ENCODE peak calls at places on chromosomes 6 and 20, in five cellular contexts. R is heart right ventricle, X is AG09319, F is H9, V is astrocyte of the spinal cord. I is an unnamed sample.

GRCh38 chr6:170451762-170452651 is 101.1 kb downstream of the PSMB1 start:
- DNase-seq in R (no peak), X (no peak), F (no peak), V (no peak), I (peak; percentile 4)

GRCh38 chr6:63819831-63820230 is 184.2 kb downstream of the PHF3 start:
- DNase-seq in R (no peak), X (no peak), F (no peak), V (no peak), I (no peak)

GRCh38 chr20:4962257-4962855 is 39.0 kb downstream of the SLC23A2 start:
- DNase-seq in R (no peak), X (no peak), F (no peak), V (no peak), I (no peak)

GRCh38 chr6:127811939-127812338 is 88.9 kb downstream of the THEMIS start:
- DNase-seq in R (no peak), X (no peak), F (no peak), V (no peak), I (no peak)

GRCh38 chr20:43939762-43940121 is 25.1 kb downstream of the TOX2 start:
- DNase-seq in R (no peak), X (no peak), F (no peak), V (no peak), I (no peak)

GRCh38 chr20:36645998-36646397 is at the start of gene SLA2:
- DNase-seq in R (no peak), X (no peak), F (no peak), V (no peak), I (no peak)

GRCh38 chr20:53243152-53243551 is 271.0 kb downstream of the TSHZ2 start:
- DNase-seq in R (no peak), X (no peak), F (no peak), V (no peak), I (no peak)

GRCh38 chr6:166423051-166423745 is 40.5 kb upstream of the MPC1 start:
- DNase-seq in R (no peak), X (no peak), F (no peak), V (no peak), I (no peak)

GRCh38 chr20:59765599-59766177 is 161.3 kb downstream of the PHACTR3 start:
- DNase-seq in R (no peak), X (no peak), F (peak; percentile 58), V (no peak), I (no peak)

GRCh38 chr6:50958148-50958547 is 139.5 kb downstream of the TFAP2B start:
- DNase-seq in R (no peak), X (no peak), F (no peak), V (no peak), I (no peak)

GRCh38 chr20:31667315-31668285 is 29.9 kb downstream of the COX4I2 start:
- DNase-seq in R (no peak), X (no peak), F (no peak), V (no peak), I (no peak)

GRCh38 chr6:25351485-25351884 is 72.3 kb downstream of the CARMIL1 start:
- DNase-seq in R (no peak), X (no peak), F (no peak), V (no peak), I (no peak)

GRCh38 chr6:46453221-46453620 is 38.0 kb downstream of the RCAN2 start:
- DNase-seq in R (no peak), X (peak; percentile 83), F (no peak), V (peak; percentile 66), I (no peak)

GRCh38 chr6:170383466-170384075 is 77.0 kb downstream of the FAM120B start:
- DNase-seq in R (no peak), X (no peak), F (no peak), V (no peak), I (no peak)

GRCh38 chr6:126202689-126203088 is 137.2 kb upstream of the CENPW start:
- DNase-seq in R (no peak), X (no peak), F (no peak), V (no peak), I (no peak)

GRCh38 chr6:3876866-3877265 is 27.7 kb downstream of the FAM50B start:
- DNase-seq in R (no peak), X (no peak), F (no peak), V (no peak), I (no peak)

GRCh38 chr6:152301806-152302568 is 335.2 kb downstream of the SYNE1 start:
- DNase-seq in R (peak; percentile 88), X (peak; percentile 57), F (peak; percentile 92), V (peak; percentile 93), I (peak; percentile 89)

GRCh38 chr6:28488916-28489365 is 26.7 kb downstream of the GPX6 start:
- DNase-seq in R (no peak), X (peak; percentile 44), F (no peak), V (peak; percentile 75), I (no peak)

GRCh38 chr20:57714409-57715267 is 4.8 kb upstream of the PMEPA1 start:
- DNase-seq in R (no peak), X (peak; percentile 18), F (no peak), V (peak; percentile 72), I (no peak)

GRCh38 chr20:18705490-18705889 is 108.1 kb upstream of the SCP2D1 start:
- DNase-seq in R (no peak), X (no peak), F (no peak), V (peak; percentile 85), I (no peak)

GRCh38 chr20:47154089-47154488 is 202.4 kb downstream of the ZMYND8 start:
- DNase-seq in R (no peak), X (no peak), F (no peak), V (no peak), I (no peak)

GRCh38 chr20:47152078-47152477 is 204.4 kb downstream of the ZMYND8 start:
- DNase-seq in R (no peak), X (no peak), F (no peak), V (no peak), I (no peak)

GRCh38 chr20:47149939-47150338 is 206.6 kb downstream of the ZMYND8 start:
- DNase-seq in R (no peak), X (no peak), F (no peak), V (no peak), I (no peak)

GRCh38 chr20:47148059-47148458 is 208.4 kb downstream of the ZMYND8 start:
- DNase-seq in R (no peak), X (no peak), F (no peak), V (no peak), I (no peak)

DNA sequence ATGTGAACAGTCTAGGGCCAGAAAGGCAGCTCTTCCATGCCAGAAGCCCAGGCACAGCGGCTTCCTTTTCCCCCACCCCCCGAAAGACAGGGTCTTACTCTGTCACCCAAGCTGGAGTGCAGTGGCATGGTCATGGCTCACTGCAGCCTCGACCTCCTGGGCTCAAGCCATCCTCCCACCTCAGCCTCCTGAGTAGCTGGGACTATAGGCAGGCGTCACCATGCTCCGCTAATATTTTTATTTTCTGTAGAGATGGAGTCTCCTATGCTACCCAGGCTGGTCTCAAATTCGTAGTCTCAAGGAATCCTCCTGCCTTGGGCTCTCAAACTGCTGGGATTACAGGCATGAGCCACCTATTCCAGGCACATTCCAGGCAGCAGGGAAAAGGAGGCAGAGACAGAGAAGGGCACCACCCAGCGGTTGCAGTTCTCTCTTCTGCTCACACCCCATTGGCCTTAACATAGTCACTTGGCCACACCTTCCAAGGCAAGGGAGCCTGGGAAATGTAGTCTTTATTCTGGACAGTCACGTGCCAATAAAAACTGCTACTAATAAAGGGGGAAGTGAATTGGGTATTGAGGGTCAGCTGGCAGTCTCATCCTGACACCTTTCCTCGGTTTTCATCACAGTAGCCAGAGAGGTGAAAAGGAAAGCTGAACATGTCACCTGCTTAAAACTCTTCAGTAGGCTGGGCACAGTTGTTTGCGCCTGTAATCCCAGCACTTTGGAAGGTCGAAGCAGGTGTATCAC is 205.9 kb downstream of the ZMYND8 start:
- DNase-seq in R (peak; percentile 44), X (peak; percentile 32), F (peak; percentile 91), V (peak; percentile 76), I (peak; percentile 53)
- TF ChIP-seq CTCF in R (peak; percentile 55), X (peak; percentile 64), F (peak; percentile 90), V (peak; percentile 78), I (peak; percentile 27)

GRCh38 chr20:24654425-24654824 is 185.0 kb downstream of the SYNDIG1 start:
- DNase-seq in R (no peak), X (no peak), F (no peak), V (no peak), I (no peak)

GRCh38 chr20:24657878-24658620 is 188.6 kb downstream of the SYNDIG1 start:
- DNase-seq in R (no peak), X (no peak), F (no peak), V (peak; percentile 89), I (no peak)

GRCh38 chr20:24656391-24656790 is 187.0 kb downstream of the SYNDIG1 start:
- DNase-seq in R (no peak), X (no peak), F (no peak), V (no peak), I (no peak)

GRCh38 chr20:24658920-24659660 is 189.7 kb downstream of the SYNDIG1 start:
- DNase-seq in R (peak; percentile 31), X (no peak), F (no peak), V (no peak), I (no peak)

DNA sequence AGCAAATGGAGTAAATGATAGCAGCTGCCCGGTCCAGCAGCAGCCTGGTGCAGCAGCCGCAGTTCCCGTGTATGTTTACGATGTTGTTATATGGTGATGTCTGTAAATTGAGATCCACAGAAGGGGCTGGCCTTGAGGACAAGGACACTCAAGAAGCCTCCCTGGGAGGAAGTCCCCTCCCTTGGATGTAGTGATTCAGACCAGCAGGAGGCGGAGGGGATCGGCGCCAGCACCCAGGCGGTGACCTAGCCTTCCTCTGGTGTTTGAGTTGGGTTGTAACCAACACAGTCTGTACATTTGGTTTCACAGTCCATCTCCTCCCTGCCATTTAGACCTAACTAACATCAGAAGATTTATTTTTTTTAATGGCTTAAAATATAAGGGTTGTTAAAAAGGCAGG is 187.8 kb downstream of the SYNDIG1 start:
- DNase-seq in R (no peak), X (no peak), F (no peak), V (peak; percentile 91), I (no peak)
- TF ChIP-seq CTCF in R (no peak), X (no peak), F (no peak), V (peak; percentile 46), I (no peak)

GRCh38 chr20:14337400-14338171 is at the start of gene FLRT3:
- DNase-seq in R (peak; percentile 26), X (peak; percentile 90), F (peak; percentile 88), V (peak; percentile 97), I (peak; percentile 49)

GRCh38 chr20:14334306-14334930 is 3.0 kb downstream of the FLRT3 start:
- DNase-seq in R (no peak), X (peak; percentile 20), F (peak; percentile 37), V (peak; percentile 67), I (no peak)

GRCh38 chr20:14335122-14335521 is 2.3 kb downstream of the FLRT3 start:
- DNase-seq in R (no peak), X (no peak), F (no peak), V (no peak), I (no peak)

GRCh38 chr20:14333734-14334133 is 3.7 kb downstream of the FLRT3 start:
- DNase-seq in R (no peak), X (no peak), F (no peak), V (no peak), I (no peak)

GRCh38 chr20:14336667-14337066 is 745 bp downstream of the FLRT3 start:
- DNase-seq in R (no peak), X (no peak), F (no peak), V (no peak), I (no peak)
- TF ChIP-seq CTCF in R (no peak), X (peak; percentile 3), F (no peak), V (no peak), I (no peak)

DNA sequence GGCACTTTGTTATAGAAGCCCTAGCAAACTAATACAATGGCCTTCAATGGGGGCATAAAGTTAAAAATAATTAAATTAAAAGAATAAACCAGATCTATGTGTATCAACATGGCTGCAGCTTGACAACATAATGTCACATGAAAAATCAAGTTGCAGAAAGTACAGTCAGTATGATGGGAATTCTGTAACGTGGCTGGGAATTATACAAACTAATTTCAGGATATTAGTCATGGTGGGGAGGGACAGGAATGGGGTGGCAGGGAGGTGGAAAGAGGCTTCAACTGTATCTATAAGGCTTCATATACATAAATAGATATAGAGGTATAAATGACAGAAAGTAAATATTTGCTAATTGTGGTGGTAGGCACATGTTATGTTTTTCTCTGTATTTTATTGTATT is 107.1 kb downstream of the UNC5CL start:
- DNase-seq in R (no peak), X (no peak), F (no peak), V (peak; percentile 12), I (no peak)
- TF ChIP-seq CTCF in R (no peak), X (no peak), F (no peak), V (no peak), I (no peak)

I was measured in psoas muscle.